ENCODE peak calls at places on chromosome 16, in four cellular contexts. I, L, Y and W are unnamed samples. For H3K36me3, the result is how much of the 10 kb centered on the place peaks cover.

GRCh38 chr16:19781196-19781595 is 63.1 kb downstream of the IQCK start:
- DNase-seq in I (no peak), L (no peak), Y (peak), W (no peak)

GRCh38 chr16:75494696-75495601 is at the start of gene CHST6:
- DNase-seq in I (no peak), L (no peak), Y (no peak), W (no peak)

GRCh38 chr16:3953728-3954410 is 73.4 kb upstream of the CREBBP start:
- DNase-seq in I (no peak), L (peak), Y (no peak), W (no peak)

GRCh38 chr16:3879887-3880564 is 487 bp downstream of the CREBBP start:
- DNase-seq in I (peak), L (peak), Y (peak), W (peak)

GRCh38 chr16:52676951-52677350 is 130.0 kb upstream of the TOX3 start:
- DNase-seq in I (no peak), L (no peak), Y (no peak), W (no peak)

GRCh38 chr16:53892155-53892554 is 188.2 kb downstream of the FTO start:
- DNase-seq in I (no peak), L (no peak), Y (peak), W (peak)

GRCh38 chr16:31105677-31106213 is 2.4 kb upstream of the BCKDK start:
- DNase-seq in I (peak), L (peak), Y (no peak), W (peak)

GRCh38 chr16:83705856-83706255 is 101.9 kb upstream of the HSBP1 start:
- DNase-seq in I (no peak), L (no peak), Y (no peak), W (no peak)

GRCh38 chr16:74094962-74095361 is 201.7 kb upstream of the PSMD7 start:
- DNase-seq in I (no peak), L (no peak), Y (no peak), W (no peak)

GRCh38 chr16:53913082-53913870 is 209.3 kb downstream of the FTO start:
- DNase-seq in I (peak), L (peak), Y (peak), W (peak)

GRCh38 chr16:49459953-49460735 is 86.5 kb downstream of the C16orf78 start:
- DNase-seq in I (no peak), L (peak), Y (no peak), W (no peak)

GRCh38 chr16:73549960-73550359 is 502.0 kb upstream of the ZFHX3 start:
- DNase-seq in I (no peak), L (no peak), Y (no peak), W (no peak)

GRCh38 chr16:72109966-72110530 is 16.4 kb downstream of the DHX38 start:
- DNase-seq in I (no peak), L (no peak), Y (no peak), W (no peak)

GRCh38 chr16:78607465-78607864 is 508.0 kb downstream of the WWOX start:
- DNase-seq in I (no peak), L (no peak), Y (no peak), W (no peak)

GRCh38 chr16:10408824-10409381 is 23.0 kb downstream of the ATF7IP2 start:
- DNase-seq in I (no peak), L (no peak), Y (no peak), W (no peak)

GRCh38 chr16:69479806-69480205 is 55.4 kb downstream of the CYB5B start:
- DNase-seq in I (no peak), L (no peak), Y (no peak), W (peak)

GRCh38 chr16:49867234-49867633 is 11.3 kb upstream of the ZNF423 start:
- DNase-seq in I (no peak), L (no peak), Y (no peak), W (no peak)

GRCh38 chr16:31118223-31119155 is 1.0 kb downstream of the KAT8 start:
- DNase-seq in I (peak), L (no peak), Y (peak), W (no peak)

GRCh38 chr16:3112058-3112880 is at the start of gene ZNF205:
- DNase-seq in I (peak), L (peak), Y (peak), W (peak)

GRCh38 chr16:67170948-67171649 is 761 bp downstream of the NOL3 start:
- DNase-seq in I (peak), L (no peak), Y (peak), W (no peak)
- TF ChIP-seq POLR2A in I (no peak), L (no peak), Y (no peak), W (no peak)

DNA sequence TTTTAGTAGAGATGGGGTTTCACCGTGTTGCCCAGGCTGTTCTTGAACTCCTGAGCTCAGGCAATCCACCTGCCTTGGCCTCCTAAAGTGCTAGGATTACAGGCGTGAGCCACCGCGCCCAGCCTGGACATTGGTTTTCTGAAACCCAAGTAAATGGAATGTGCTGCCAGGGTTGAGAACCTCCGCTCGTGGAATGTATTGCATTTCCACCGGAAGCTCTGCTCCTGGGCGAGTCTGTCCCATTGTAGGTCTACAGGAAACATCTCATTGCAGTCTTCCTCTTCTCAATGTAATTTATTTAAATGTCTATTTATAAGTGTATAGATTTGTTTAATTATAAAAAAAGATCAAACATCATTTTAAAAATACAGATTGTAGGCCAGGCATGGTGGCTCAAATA is 57.4 kb upstream of the HAPSTR1 start:
- DNase-seq in I (no peak), L (no peak), Y (no peak), W (no peak)
- H3K36me3 ChIP-seq in I (under half), L (under half), Y (under half), W (under half)

GRCh38 chr16:85661131-85662035 is 27.4 kb downstream of the GINS2 start:
- DNase-seq in I (no peak), L (peak), Y (no peak), W (peak)

GRCh38 chr16:85663891-85664321 is 24.8 kb downstream of the GINS2 start:
- DNase-seq in I (peak), L (no peak), Y (peak), W (no peak)

GRCh38 chr16:85659805-85660511 is 28.8 kb downstream of the GINS2 start:
- DNase-seq in I (peak), L (peak), Y (peak), W (peak)

GRCh38 chr16:85662976-85663830 is 25.6 kb downstream of the GINS2 start:
- DNase-seq in I (no peak), L (no peak), Y (no peak), W (no peak)

GRCh38 chr16:85662036-85662812 is 26.5 kb downstream of the GINS2 start:
- DNase-seq in I (no peak), L (peak), Y (no peak), W (peak)
- TF ChIP-seq POLR2A in I (no peak), L (no peak), Y (no peak), W (no peak)

GRCh38 chr16:59459811-59460210 is 725.7 kb upstream of the GOT2 start:
- DNase-seq in I (no peak), L (no peak), Y (peak), W (no peak)

GRCh38 chr16:59463776-59464175 is 729.7 kb upstream of the GOT2 start:
- DNase-seq in I (no peak), L (no peak), Y (peak), W (no peak)
- H3K36me3 ChIP-seq in I (under half), L (under half), Y (under half), W (under half)

GRCh38 chr16:27408012-27408601 is 6.1 kb downstream of the IL21R start:
- DNase-seq in I (no peak), L (no peak), Y (peak), W (no peak)
- TF ChIP-seq POLR2A in I (no peak), L (no peak), Y (no peak), W (no peak)

GRCh38 chr16:1786242-1787055 is 3.7 kb downstream of the NUBP2 start:
- DNase-seq in I (peak), L (no peak), Y (no peak), W (no peak)

GRCh38 chr16:1787056-1787321 is 4.2 kb downstream of the NUBP2 start:
- DNase-seq in I (peak), L (peak), Y (no peak), W (no peak)

GRCh38 chr16:1788095-1788707 is 5.3 kb downstream of the IGFALS start:
- DNase-seq in I (peak), L (peak), Y (no peak), W (no peak)

GRCh38 chr16:1788708-1789100 is 4.8 kb downstream of the IGFALS start:
- DNase-seq in I (peak), L (peak), Y (no peak), W (no peak)

DNA sequence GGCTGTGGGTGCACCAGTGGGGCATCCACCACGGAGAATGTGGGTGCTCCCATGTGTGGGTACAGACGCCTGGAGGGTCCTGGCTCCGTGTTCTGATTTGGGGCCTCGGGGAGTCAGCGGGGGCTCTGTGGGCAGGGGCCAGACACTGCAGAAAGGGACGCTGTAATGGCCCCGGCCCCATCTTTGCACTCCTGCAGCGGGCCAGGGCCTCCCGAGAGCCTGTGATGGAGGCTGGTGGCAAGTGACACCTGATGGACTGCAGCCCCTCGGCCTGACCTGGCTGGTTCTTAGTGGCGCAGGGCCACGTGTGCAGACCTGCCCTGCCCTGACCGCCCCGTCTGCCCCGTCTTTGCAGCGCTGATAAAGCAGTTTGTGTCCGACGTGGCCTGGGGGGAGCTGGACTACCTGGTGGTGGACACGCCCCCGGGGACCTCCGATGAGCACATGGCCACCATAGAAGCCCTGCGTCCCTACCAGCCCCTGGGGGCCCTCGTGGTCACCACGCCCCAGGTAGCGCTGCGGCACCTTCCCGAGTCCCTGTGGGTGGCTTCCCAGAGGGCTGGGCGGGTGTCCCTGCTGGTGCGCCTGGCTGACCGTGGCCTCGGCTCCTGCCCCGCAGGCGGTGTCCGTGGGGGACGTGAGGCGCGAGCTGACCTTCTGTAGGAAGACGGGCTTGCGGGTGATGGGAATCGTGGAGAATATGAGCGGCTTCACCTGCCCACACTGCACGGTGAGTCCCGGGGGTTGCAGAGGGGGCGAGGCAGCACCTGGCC is 4.7 kb downstream of the NUBP2 start:
- DNase-seq in I (peak), L (peak), Y (no peak), W (no peak)
- H3K36me3 ChIP-seq in I (under half), L (half or more), Y (under half), W (under half)